ENCODE peak calls at places on chromosome 13, in nine cellular contexts. H, C, Y, Z, T, W, I, U and V are unnamed samples.

GRCh38 chr13:24107955-24108614 is 52.4 kb upstream of the SPATA13 start:
- DNase-seq in H (peak; percentile 43), C (no peak), Y (no peak), Z (no peak), T (no peak), W (no peak), I (no peak), U (no peak), V (no peak)

GRCh38 chr13:20901668-20902437 is 693 bp downstream of the XPO4 start:
- DNase-seq in H (peak; percentile 74), C (peak; percentile 66), Y (no peak), Z (peak; percentile 65), T (peak; percentile 16), W (peak; percentile 54), I (peak; percentile 69), U (no peak), V (no peak)

GRCh38 chr13:103878891-103879605 is 812.8 kb upstream of the SLC10A2 start:
- DNase-seq in H (no peak), C (no peak), Y (no peak), Z (no peak), T (no peak), W (no peak), I (no peak), U (no peak), V (no peak)

GRCh38 chr13:21123956-21124355 is 52.4 kb downstream of the SKA3 start:
- DNase-seq in H (peak; percentile 87), C (no peak), Y (no peak), Z (no peak), T (no peak), W (no peak), I (no peak), U (no peak), V (no peak)

GRCh38 chr13:72638059-72638815 is 89.2 kb downstream of the MZT1 start:
- DNase-seq in H (peak; percentile 32), C (peak; percentile 28), Y (no peak), Z (no peak), T (no peak), W (no peak), I (no peak), U (no peak), V (no peak)

GRCh38 chr13:84630486-84630885 is 748.2 kb upstream of the SLITRK1 start:
- DNase-seq in H (no peak), C (no peak), Y (no peak), Z (no peak), T (no peak), W (no peak), I (no peak), U (no peak), V (no peak)

GRCh38 chr13:51148223-51148951 is 37.3 kb upstream of the C13orf42 start:
- DNase-seq in H (peak; percentile 78), C (no peak), Y (no peak), Z (no peak), T (no peak), W (peak; percentile 55), I (no peak), U (no peak), V (no peak)

GRCh38 chr13:106350208-106350607 is 185.3 kb downstream of the EFNB2 start:
- DNase-seq in H (peak; percentile 22), C (no peak), Y (no peak), Z (no peak), T (no peak), W (no peak), I (no peak), U (no peak), V (no peak)

GRCh38 chr13:46648166-46648607 is 95.2 kb downstream of the LRCH1 start:
- DNase-seq in H (peak; percentile 65), C (peak; percentile 70), Y (no peak), Z (peak; percentile 31), T (peak; percentile 45), W (no peak), I (no peak), U (no peak), V (no peak)

GRCh38 chr13:68185767-68186166 is 955.6 kb upstream of the PCDH9 start:
- DNase-seq in H (no peak), C (no peak), Y (no peak), Z (no peak), T (no peak), W (no peak), I (no peak), U (no peak), V (no peak)

GRCh38 chr13:38417727-38418126 is 68.1 kb downstream of the UFM1 start:
- DNase-seq in H (peak; percentile 60), C (peak; percentile 53), Y (no peak), Z (no peak), T (peak; percentile 11), W (peak; percentile 9), I (peak; percentile 20), U (no peak), V (peak; percentile 21)

GRCh38 chr13:77267362-77267761 is 59.5 kb downstream of the MYCBP2 start:
- DNase-seq in H (no peak), C (no peak), Y (no peak), Z (no peak), T (no peak), W (no peak), I (no peak), U (peak; percentile 0), V (no peak)

GRCh38 chr13:25973576-25973975 is 78.2 kb downstream of the SHISA2 start:
- DNase-seq in H (no peak), C (no peak), Y (no peak), Z (no peak), T (no peak), W (no peak), I (no peak), U (no peak), V (no peak)

GRCh38 chr13:62293081-62293480 is 877.4 kb upstream of the PCDH20 start:
- DNase-seq in H (no peak), C (peak; percentile 76), Y (no peak), Z (no peak), T (no peak), W (no peak), I (no peak), U (no peak), V (no peak)

GRCh38 chr13:33497146-33497845 is 211.7 kb upstream of the STARD13 start:
- DNase-seq in H (no peak), C (peak; percentile 8), Y (no peak), Z (no peak), T (no peak), W (peak; percentile 83), I (no peak), U (no peak), V (no peak)

GRCh38 chr13:29954082-29955043 is 103.9 kb upstream of the UBL3 start:
- DNase-seq in H (no peak), C (no peak), Y (no peak), Z (no peak), T (no peak), W (no peak), I (peak; percentile 29), U (no peak), V (no peak)

GRCh38 chr13:28495586-28496564 is 947 bp upstream of the FLT1 start:
- DNase-seq in H (peak; percentile 31), C (peak; percentile 30), Y (no peak), Z (no peak), T (no peak), W (no peak), I (peak; percentile 29), U (no peak), V (no peak)

GRCh38 chr13:28618595-28618994 is 40.3 kb upstream of the POMP start:
- DNase-seq in H (no peak), C (no peak), Y (no peak), Z (no peak), T (no peak), W (no peak), I (no peak), U (no peak), V (no peak)